ENCODE peak calls at places on chromosomes 12 and 14, in seven cellular contexts. One of them, this sample, is unnamed. For H3K36me3, the result is how much of the 10 kb centered on the place peaks cover.

GRCh38 chr12:29157486-29157946 is 8.4 kb downstream of the FAR2 start:
- DNase-seq in IMR-90: peak
- DNase-seq in K562: no peak
- DNase-seq in HCT116: no peak
- DNase-seq in HepG2: no peak
- DNase-seq in H1: no peak
- DNase-seq in GM12878: no peak
- DNase-seq in this sample: peak

GRCh38 chr12:106301241-106301610 is 1.3 kb upstream of the TCP11L2 start:
- DNase-seq in IMR-90: no peak
- DNase-seq in K562: no peak
- DNase-seq in HCT116: no peak
- DNase-seq in HepG2: no peak
- DNase-seq in H1: no peak
- DNase-seq in GM12878: no peak
- DNase-seq in this sample: no peak

GRCh38 chr14:79438696-79439342 is 772.5 kb downstream of the DIO2 start:
- DNase-seq in IMR-90: no peak
- DNase-seq in K562: no peak
- DNase-seq in HCT116: no peak
- DNase-seq in HepG2: no peak
- DNase-seq in H1: no peak
- DNase-seq in GM12878: no peak
- DNase-seq in this sample: no peak

GRCh38 chr14:55136868-55137785 is 8.1 kb downstream of the LGALS3 start:
- DNase-seq in IMR-90: peak
- DNase-seq in K562: no peak
- DNase-seq in HCT116: no peak
- DNase-seq in HepG2: no peak
- DNase-seq in H1: no peak
- DNase-seq in GM12878: no peak
- DNase-seq in this sample: peak

GRCh38 chr12:123996581-123996980 is 23.6 kb downstream of the ZNF664 start:
- DNase-seq in IMR-90: no peak
- DNase-seq in K562: no peak
- DNase-seq in HCT116: no peak
- DNase-seq in HepG2: no peak
- DNase-seq in H1: no peak
- DNase-seq in GM12878: no peak
- DNase-seq in this sample: no peak

GRCh38 chr12:19032826-19033225 is 96.7 kb upstream of the PLEKHA5 start:
- DNase-seq in IMR-90: no peak
- DNase-seq in K562: no peak
- DNase-seq in HCT116: no peak
- DNase-seq in HepG2: no peak
- DNase-seq in H1: no peak
- DNase-seq in GM12878: no peak
- DNase-seq in this sample: no peak

GRCh38 chr14:93619176-93619793 is 169.0 kb downstream of the PRIMA1 start:
- DNase-seq in IMR-90: peak
- DNase-seq in K562: peak
- DNase-seq in HCT116: peak
- DNase-seq in HepG2: peak
- DNase-seq in H1: no peak
- DNase-seq in GM12878: peak
- DNase-seq in this sample: peak

GRCh38 chr14:103700753-103701490 is 14.3 kb downstream of the XRCC3 start:
- DNase-seq in IMR-90: no peak
- DNase-seq in K562: no peak
- DNase-seq in HCT116: no peak
- DNase-seq in HepG2: no peak
- DNase-seq in H1: no peak
- DNase-seq in GM12878: no peak
- DNase-seq in this sample: no peak

GRCh38 chr12:13220848-13221247 is 24.3 kb downstream of the EMP1 start:
- DNase-seq in IMR-90: no peak
- DNase-seq in K562: no peak
- DNase-seq in HCT116: no peak
- DNase-seq in HepG2: no peak
- DNase-seq in H1: no peak
- DNase-seq in GM12878: no peak
- DNase-seq in this sample: no peak

GRCh38 chr12:108047130-108047550 is 81.9 kb upstream of the WSCD2 start:
- DNase-seq in IMR-90: no peak
- DNase-seq in K562: no peak
- DNase-seq in HCT116: no peak
- DNase-seq in HepG2: no peak
- DNase-seq in H1: no peak
- DNase-seq in GM12878: no peak
- DNase-seq in this sample: no peak

GRCh38 chr14:72061718-72062117 is 129.5 kb downstream of the RGS6 start:
- DNase-seq in IMR-90: no peak
- DNase-seq in K562: no peak
- DNase-seq in HCT116: no peak
- DNase-seq in HepG2: no peak
- DNase-seq in H1: no peak
- DNase-seq in GM12878: no peak
- DNase-seq in this sample: no peak

GRCh38 chr14:80621701-80622100 is 319.8 kb downstream of the CEP128 start:
- DNase-seq in IMR-90: peak
- DNase-seq in K562: no peak
- DNase-seq in HCT116: peak
- DNase-seq in HepG2: peak
- DNase-seq in H1: no peak
- DNase-seq in GM12878: no peak
- DNase-seq in this sample: peak

GRCh38 chr14:54725998-54726397 is 159.1 kb downstream of the SAMD4A start:
- DNase-seq in IMR-90: no peak
- DNase-seq in K562: no peak
- DNase-seq in HCT116: no peak
- DNase-seq in HepG2: no peak
- DNase-seq in H1: no peak
- DNase-seq in GM12878: no peak
- DNase-seq in this sample: no peak

GRCh38 chr12:94900496-94900895 is 103.0 kb downstream of the NDUFA12 start:
- DNase-seq in IMR-90: no peak
- DNase-seq in K562: no peak
- DNase-seq in HCT116: no peak
- DNase-seq in HepG2: no peak
- DNase-seq in H1: no peak
- DNase-seq in GM12878: no peak
- DNase-seq in this sample: no peak

GRCh38 chr12:121711925-121712461 is 559 bp upstream of the TMEM120B start:
- DNase-seq in IMR-90: no peak
- DNase-seq in K562: no peak
- DNase-seq in HCT116: no peak
- DNase-seq in HepG2: peak
- DNase-seq in H1: no peak
- DNase-seq in GM12878: no peak
- DNase-seq in this sample: no peak

DNA sequence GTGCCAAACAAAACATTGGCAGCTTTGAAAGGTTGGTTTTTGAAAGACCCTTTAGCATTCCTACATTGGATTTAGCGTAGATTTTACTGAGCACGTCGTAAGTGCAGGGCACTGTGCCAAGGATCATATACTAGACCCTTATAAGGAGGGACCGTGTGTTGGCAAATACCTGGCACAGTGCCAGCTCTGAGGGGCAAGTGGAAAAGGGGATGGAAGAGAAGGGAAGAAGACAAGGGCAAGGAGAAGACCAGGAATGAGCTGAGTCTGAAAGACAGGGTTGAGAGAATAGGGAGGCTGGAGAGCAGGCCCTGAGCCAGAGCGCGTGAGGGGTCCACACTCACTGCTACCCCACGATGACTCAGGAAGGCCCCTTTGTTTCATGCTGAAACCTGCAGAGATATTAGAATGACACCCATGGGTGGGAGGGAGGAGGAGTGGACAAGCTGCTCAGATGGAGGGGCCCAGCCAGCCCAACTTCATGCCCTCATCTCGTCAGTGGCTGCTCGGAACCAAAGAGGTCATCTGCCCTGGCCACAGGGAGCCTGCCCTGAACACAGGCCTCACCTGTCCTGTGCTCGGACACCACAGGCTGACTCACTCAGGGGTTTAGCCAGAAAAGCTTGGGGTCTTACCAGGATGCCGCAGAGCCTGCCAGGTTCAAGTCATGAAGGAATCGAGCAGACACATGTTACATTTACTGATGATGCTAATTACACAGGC is 25.0 kb downstream of the RAB35 start:
- DNase-seq in IMR-90: no peak
- DNase-seq in K562: no peak
- DNase-seq in HCT116: no peak
- DNase-seq in HepG2: no peak
- DNase-seq in H1: no peak
- DNase-seq in GM12878: no peak
- DNase-seq in this sample: no peak
- H3K36me3 ChIP-seq in IMR-90: under half
- H3K36me3 ChIP-seq in K562: under half
- H3K36me3 ChIP-seq in HCT116: under half
- H3K36me3 ChIP-seq in HepG2: under half
- H3K36me3 ChIP-seq in H1: under half
- H3K36me3 ChIP-seq in GM12878: under half
- H3K36me3 ChIP-seq in this sample: under half

GRCh38 chr14:99274346-99275221 is 2.6 kb upstream of the BCL11B start:
- DNase-seq in IMR-90: peak
- DNase-seq in K562: peak
- DNase-seq in HCT116: peak
- DNase-seq in HepG2: peak
- DNase-seq in H1: peak
- DNase-seq in GM12878: no peak
- DNase-seq in this sample: peak
- H3K9ac ChIP-seq in IMR-90: no peak
- H3K9ac ChIP-seq in K562: no peak
- H3K9ac ChIP-seq in HCT116: peak
- H3K9ac ChIP-seq in HepG2: no peak
- H3K9ac ChIP-seq in H1: no peak
- H3K9ac ChIP-seq in GM12878: no peak
- H3K9ac ChIP-seq in this sample: no peak

GRCh38 chr12:128817115-128818015 is 6.4 kb downstream of the SLC15A4 start:
- DNase-seq in IMR-90: peak
- DNase-seq in K562: no peak
- DNase-seq in HCT116: no peak
- DNase-seq in HepG2: no peak
- DNase-seq in H1: no peak
- DNase-seq in GM12878: peak
- DNase-seq in this sample: no peak
- TF ChIP-seq POLR2A in IMR-90: no peak
- TF ChIP-seq POLR2A in K562: no peak
- TF ChIP-seq POLR2A in HCT116: no peak
- TF ChIP-seq POLR2A in HepG2: no peak
- TF ChIP-seq POLR2A in H1: no peak
- TF ChIP-seq POLR2A in GM12878: peak
- TF ChIP-seq POLR2A in this sample: no peak

GRCh38 chr12:57182918-57183575 is 33.5 kb upstream of the NXPH4 start:
- DNase-seq in IMR-90: peak
- DNase-seq in K562: peak
- DNase-seq in HCT116: peak
- DNase-seq in HepG2: peak
- DNase-seq in H1: peak
- DNase-seq in GM12878: peak
- DNase-seq in this sample: peak
- H3K36me3 ChIP-seq in IMR-90: half or more
- H3K36me3 ChIP-seq in K562: under half
- H3K36me3 ChIP-seq in HCT116: under half
- H3K36me3 ChIP-seq in HepG2: half or more
- H3K36me3 ChIP-seq in H1: half or more
- H3K36me3 ChIP-seq in GM12878: under half
- H3K36me3 ChIP-seq in this sample: under half

GRCh38 chr12:42332301-42332894 is 6.4 kb downstream of the PPHLN1 start:
- DNase-seq in IMR-90: peak
- DNase-seq in K562: no peak
- DNase-seq in HCT116: peak
- DNase-seq in HepG2: peak
- DNase-seq in H1: no peak
- DNase-seq in GM12878: no peak
- DNase-seq in this sample: peak
- H3K9ac ChIP-seq in IMR-90: no peak
- H3K9ac ChIP-seq in K562: no peak
- H3K9ac ChIP-seq in HCT116: no peak
- H3K9ac ChIP-seq in HepG2: no peak
- H3K9ac ChIP-seq in H1: no peak
- H3K9ac ChIP-seq in GM12878: no peak
- H3K9ac ChIP-seq in this sample: no peak

DNA sequence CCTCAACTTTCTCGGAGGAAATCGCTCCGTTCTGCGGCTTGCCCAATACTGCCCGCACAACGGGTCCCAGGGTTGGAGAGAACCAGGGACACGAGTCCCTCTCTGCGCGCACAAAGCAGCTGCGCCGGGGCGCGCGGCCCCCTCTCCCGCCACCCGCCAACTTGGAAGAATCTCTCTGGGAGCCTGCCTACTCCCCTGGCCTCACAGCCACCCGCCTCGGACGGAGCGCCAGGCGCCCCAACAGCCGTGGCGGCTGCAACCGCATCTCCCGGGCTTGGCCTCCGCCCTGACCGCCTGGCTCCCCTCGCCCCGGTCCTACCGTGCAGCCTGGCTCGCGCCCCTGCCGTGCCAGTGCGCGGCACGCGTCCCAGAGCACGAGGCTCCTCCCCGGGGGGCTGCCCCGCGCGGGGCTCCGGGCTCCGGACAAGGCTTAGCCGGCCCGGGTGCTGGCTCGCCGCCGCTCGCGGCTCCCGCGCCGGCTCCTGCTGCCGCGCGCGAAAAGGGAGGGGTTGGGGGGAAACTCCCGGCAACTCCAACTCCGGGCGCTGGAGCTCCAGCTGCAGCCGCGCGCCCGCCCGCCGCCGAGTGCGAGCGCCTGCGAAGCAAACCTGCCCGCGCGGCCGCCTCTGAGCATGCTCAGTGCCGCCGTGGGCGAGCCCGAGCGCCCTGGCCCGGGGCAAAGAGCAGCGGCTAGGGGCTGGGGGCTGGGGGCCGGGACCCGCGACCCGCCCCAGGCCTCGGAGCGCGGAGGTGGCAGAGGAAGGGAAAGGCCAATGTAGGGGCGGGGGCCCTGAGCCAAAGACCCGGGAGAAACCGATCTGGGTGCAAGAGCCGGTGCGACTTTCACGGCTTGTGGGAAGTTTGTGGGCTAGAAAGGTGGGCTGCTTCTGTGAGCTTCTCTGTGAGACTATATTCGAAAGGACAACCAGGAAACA is at the start of gene STXBP6:
- DNase-seq in IMR-90: peak
- DNase-seq in K562: no peak
- DNase-seq in HCT116: no peak
- DNase-seq in HepG2: peak
- DNase-seq in H1: peak
- DNase-seq in GM12878: no peak
- DNase-seq in this sample: peak
- TF ChIP-seq POLR2A in IMR-90: no peak
- TF ChIP-seq POLR2A in K562: no peak
- TF ChIP-seq POLR2A in HCT116: no peak
- TF ChIP-seq POLR2A in HepG2: peak
- TF ChIP-seq POLR2A in H1: no peak
- TF ChIP-seq POLR2A in GM12878: no peak
- TF ChIP-seq POLR2A in this sample: no peak

DNA sequence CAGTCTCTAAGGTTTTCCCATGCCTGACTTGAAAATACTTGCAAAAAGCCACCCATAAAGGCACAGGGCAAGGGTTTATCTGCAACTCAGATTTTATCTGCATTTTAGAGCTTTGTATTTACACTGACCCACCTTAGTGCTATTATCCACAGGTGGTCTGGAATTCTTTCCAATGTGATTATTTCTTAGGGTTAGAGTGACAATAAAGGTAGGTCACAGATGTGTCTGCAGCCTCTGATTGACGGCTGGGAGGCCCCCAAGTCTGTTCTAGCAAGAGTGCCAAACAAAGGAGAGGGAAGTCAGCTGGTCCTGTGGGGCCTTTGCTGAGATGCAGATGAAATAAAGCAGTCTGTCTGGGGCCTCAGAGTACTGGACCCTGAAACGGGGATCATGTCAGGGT is 64.0 kb downstream of the FRMD6 start:
- DNase-seq in IMR-90: no peak
- DNase-seq in K562: no peak
- DNase-seq in HCT116: no peak
- DNase-seq in HepG2: no peak
- DNase-seq in H1: no peak
- DNase-seq in GM12878: no peak
- DNase-seq in this sample: no peak
- H3K36me3 ChIP-seq in IMR-90: under half
- H3K36me3 ChIP-seq in K562: under half
- H3K36me3 ChIP-seq in HCT116: under half
- H3K36me3 ChIP-seq in HepG2: under half
- H3K36me3 ChIP-seq in H1: under half
- H3K36me3 ChIP-seq in GM12878: under half
- H3K36me3 ChIP-seq in this sample: under half

This sample was measured in endothelial cell of umbilical vein.